ENCODE peak calls at places on chromosomes 3 and 15, in nine cellular contexts. H is NB4; U is activated T-helper 1 cell treated with anti-CD3 and anti-CD28 coated beads, Interleukin-12 subunit alpha, Interleukin-12 subunit beta, Interleukin-2, Interleukin-4 antibody, amounts not matched to agents 30 ng/mL and 10 ng/mL and 1 ng/mL, durations not matched to agents 14 hours and 24 hours and 36 hours; Q is G401; K is pancreas; P is NCI-H1092 treated with DMSO at 0.1 percent for 48 hours; W is NCI-H460; N is fibroblast of pulmonary artery; F is ELF-1. G is an unnamed sample.

GRCh38 chr3:12339701-12340480 is 51.0 kb downstream of the PPARG start:
- DNase-seq in P (no peak), W (no peak), N (peak; percentile 83), K (no peak), H (no peak), F (no peak), Q (no peak), U (no peak), G (no peak)

GRCh38 chr15:42165081-42165480 is 8.6 kb upstream of the PLA2G4F start:
- DNase-seq in N (peak; percentile 15), W (no peak), F (no peak), U (no peak), K (no peak), H (peak; percentile 70), P (no peak), Q (no peak), G (no peak)

GRCh38 chr3:164620956-164621355 is 457.3 kb downstream of the SI start:
- DNase-seq in F (no peak), W (no peak), N (no peak), Q (no peak), U (no peak), P (no peak), K (no peak), H (no peak), G (no peak)

GRCh38 chr3:60025071-60026055 is 975.5 kb upstream of the CFAP20DC start:
- DNase-seq in W (no peak), K (no peak), Q (no peak), P (no peak), F (no peak), N (no peak), U (no peak), H (no peak), G (no peak)

GRCh38 chr15:29613951-29614382 is 208.3 kb downstream of the TJP1 start:
- DNase-seq in W (peak; percentile 41), N (peak; percentile 44), F (peak; percentile 63), U (no peak), H (peak; percentile 36), P (peak; percentile 58), K (no peak), Q (peak; percentile 8), G (no peak)

GRCh38 chr3:126780666-126781065 is 76.6 kb downstream of the CHCHD6 start:
- DNase-seq in U (no peak), F (peak; percentile 43), W (no peak), Q (peak; percentile 66), K (no peak), N (no peak), P (no peak), H (no peak), G (no peak)

GRCh38 chr15:79874242-79874641 is 22.6 kb downstream of the MTHFS start:
- DNase-seq in P (no peak), U (no peak), Q (no peak), K (peak; percentile 47), N (no peak), W (no peak), F (peak; percentile 72), H (no peak), G (no peak)

GRCh38 chr3:196292281-196292923 is 4.9 kb upstream of the PCYT1A start:
- DNase-seq in P (no peak), F (no peak), U (no peak), W (no peak), K (no peak), H (no peak), N (no peak), Q (no peak), G (no peak)

GRCh38 chr3:159798951-159799350 is 189.7 kb upstream of the IL12A start:
- DNase-seq in Q (no peak), P (no peak), U (no peak), H (no peak), N (peak; percentile 71), K (no peak), W (no peak), F (no peak), G (no peak)

GRCh38 chr3:37625051-37625450 is 236.6 kb upstream of the CTDSPL start:
- DNase-seq in P (no peak), N (no peak), Q (no peak), F (no peak), H (no peak), U (no peak), W (no peak), K (no peak), G (no peak)

GRCh38 chr3:48851407-48851806 is 3.7 kb upstream of the PRKAR2A start:
- DNase-seq in F (peak; percentile 22), K (no peak), Q (no peak), N (peak; percentile 46), U (no peak), H (no peak), P (peak; percentile 20), W (no peak), G (no peak)

GRCh38 chr3:195260286-195260905 is 10.6 kb downstream of the XXYLT1 start:
- DNase-seq in U (no peak), H (peak; percentile 84), K (no peak), F (peak; percentile 75), P (peak; percentile 19), Q (peak; percentile 50), W (no peak), N (no peak), G (no peak)

G was measured in NCI-H2029 treated with DMSO at 0.1 percent for 48 hours.